ENCODE peak calls at places on chromosome 18, in eight cellular contexts. B is adrenal gland, X is stomach, C is ovary, D is spleen, M is GM12878, R is suprapubic skin, K is HepG2. G is an unnamed sample. For H3K36me3, the result is how much of the 10 kb centered on the place peaks cover.

GRCh38 chr18:56995579-56996194 is 151.2 kb upstream of the BOD1L2 start:
- DNase-seq in B (no peak), X (no peak), C (no peak), D (no peak), M (no peak), R (no peak), K (no peak), G (no peak)

GRCh38 chr18:8721716-8722115 is 16.4 kb downstream of the MTCL1 start:
- DNase-seq in B (no peak), X (no peak), C (no peak), D (no peak), M (no peak), R (no peak), K (peak), G (no peak)

GRCh38 chr18:26579941-26580618 is 31.7 kb upstream of the KCTD1 start:
- DNase-seq in B (no peak), X (peak), C (no peak), D (no peak), M (no peak), R (no peak), K (peak), G (peak)

GRCh38 chr18:21391074-21391673 is 149.1 kb downstream of the GREB1L start:
- DNase-seq in B (no peak), X (no peak), C (no peak), D (no peak), M (peak), R (no peak), K (no peak), G (no peak)

GRCh38 chr18:37778417-37779165 is 213.0 kb upstream of the CELF4 start:
- DNase-seq in B (peak), X (peak), C (no peak), D (peak), M (no peak), R (no peak), K (peak), G (peak)

GRCh38 chr18:58714259-58714658 is 43.0 kb downstream of the MALT1 start:
- DNase-seq in B (no peak), X (no peak), C (no peak), D (no peak), M (no peak), R (no peak), K (no peak), G (no peak)

GRCh38 chr18:48962857-48963554 is 12.2 kb upstream of the SMAD7 start:
- DNase-seq in B (no peak), X (no peak), C (no peak), D (no peak), M (no peak), R (no peak), K (no peak), G (no peak)

GRCh38 chr18:79392226-79392625 is 3.5 kb upstream of the NFATC1 start:
- DNase-seq in B (no peak), X (no peak), C (no peak), D (peak), M (no peak), R (no peak), K (no peak), G (no peak)

GRCh38 chr18:34548973-34549294 is 161.2 kb upstream of the DTNA start:
- DNase-seq in B (no peak), X (no peak), C (no peak), D (no peak), M (no peak), R (no peak), K (no peak), G (no peak)

GRCh38 chr18:51513525-51513924 is 316.0 kb upstream of the MEX3C start:
- DNase-seq in B (no peak), X (no peak), C (no peak), D (no peak), M (no peak), R (no peak), K (no peak), G (no peak)

GRCh38 chr18:13434854-13435253 is 216.3 kb downstream of the LDLRAD4 start:
- DNase-seq in B (no peak), X (no peak), C (no peak), D (no peak), M (no peak), R (no peak), K (no peak), G (no peak)

GRCh38 chr18:21629089-21629832 is 17.1 kb downstream of the SNRPD1 start:
- DNase-seq in B (no peak), X (no peak), C (no peak), D (no peak), M (peak), R (no peak), K (no peak), G (no peak)

GRCh38 chr18:7830468-7830867 is 263.4 kb downstream of the PTPRM start:
- DNase-seq in B (no peak), X (no peak), C (no peak), D (no peak), M (peak), R (no peak), K (no peak), G (no peak)

GRCh38 chr18:49813071-49813320 is 337 bp downstream of the ACAA2 start:
- DNase-seq in B (peak), X (peak), C (no peak), D (peak), M (no peak), R (no peak), K (peak), G (peak)

GRCh38 chr18:4207383-4207782 is 247.7 kb downstream of the DLGAP1 start:
- DNase-seq in B (no peak), X (no peak), C (no peak), D (no peak), M (no peak), R (no peak), K (no peak), G (no peak)

GRCh38 chr18:39564716-39565115 is 1999.1 kb upstream of the CELF4 start:
- DNase-seq in B (no peak), X (no peak), C (no peak), D (no peak), M (no peak), R (no peak), K (no peak), G (no peak)

GRCh38 chr18:6057604-6058003 is 162.3 kb upstream of the TMEM200C start:
- DNase-seq in B (no peak), X (no peak), C (no peak), D (no peak), M (no peak), R (no peak), K (no peak), G (no peak)

GRCh38 chr18:8341481-8342230 is 267.6 kb upstream of the RAB12 start:
- DNase-seq in B (no peak), X (peak), C (no peak), D (no peak), M (no peak), R (no peak), K (peak), G (peak)

GRCh38 chr18:8882632-8883408 is 177.5 kb downstream of the MTCL1 start:
- DNase-seq in B (no peak), X (no peak), C (no peak), D (no peak), M (no peak), R (no peak), K (peak), G (no peak)

GRCh38 chr18:44066541-44066940 is 614.1 kb upstream of the SETBP1 start:
- DNase-seq in B (no peak), X (no peak), C (no peak), D (no peak), M (no peak), R (no peak), K (no peak), G (no peak)

GRCh38 chr18:34661464-34662087 is 48.5 kb upstream of the DTNA start:
- DNase-seq in B (no peak), X (no peak), C (no peak), D (no peak), M (no peak), R (no peak), K (peak), G (no peak)

GRCh38 chr18:48099481-48100167 is 169.2 kb upstream of the SMAD2 start:
- DNase-seq in B (no peak), X (no peak), C (peak), D (peak), M (no peak), R (no peak), K (no peak), G (no peak)

GRCh38 chr18:70931942-70932814 is 643.3 kb downstream of the SOCS6 start:
- DNase-seq in B (no peak), X (no peak), C (no peak), D (no peak), M (no peak), R (no peak), K (peak), G (no peak)

GRCh38 chr18:56302161-56302560 is 336.2 kb downstream of the TXNL1 start:
- DNase-seq in B (no peak), X (no peak), C (no peak), D (no peak), M (no peak), R (no peak), K (no peak), G (no peak)

GRCh38 chr18:48342125-48342524 is 67.1 kb downstream of the ZBTB7C start:
- DNase-seq in B (peak), X (no peak), C (no peak), D (peak), M (no peak), R (no peak), K (no peak), G (no peak)

GRCh38 chr18:4453712-4454547 is 1.2 kb downstream of the DLGAP1 start:
- DNase-seq in B (no peak), X (no peak), C (no peak), D (peak), M (no peak), R (no peak), K (no peak), G (no peak)

GRCh38 chr18:21450913-21451312 is 149.6 kb downstream of the ESCO1 start:
- DNase-seq in B (no peak), X (no peak), C (no peak), D (no peak), M (no peak), R (no peak), K (no peak), G (no peak)

GRCh38 chr18:2994603-2995432 is 18.1 kb downstream of the LPIN2 start:
- DNase-seq in B (no peak), X (no peak), C (no peak), D (peak), M (no peak), R (no peak), K (no peak), G (no peak)

GRCh38 chr18:68532328-68532885 is 182.5 kb downstream of the TMX3 start:
- DNase-seq in B (no peak), X (no peak), C (no peak), D (no peak), M (no peak), R (no peak), K (no peak), G (no peak)

GRCh38 chr18:49112031-49112430 is 161.3 kb upstream of the SMAD7 start:
- DNase-seq in B (no peak), X (no peak), C (no peak), D (no peak), M (no peak), R (no peak), K (no peak), G (no peak)

GRCh38 chr18:43034683-43035500 is 80.6 kb downstream of the RIT2 start:
- DNase-seq in B (no peak), X (no peak), C (no peak), D (no peak), M (no peak), R (no peak), K (no peak), G (no peak)

GRCh38 chr18:44957440-44957839 is 276.8 kb downstream of the SETBP1 start:
- DNase-seq in B (no peak), X (no peak), C (no peak), D (no peak), M (no peak), R (no peak), K (no peak), G (no peak)

GRCh38 chr18:9925369-9925768 is 11.6 kb downstream of the VAPA start:
- DNase-seq in B (no peak), X (no peak), C (no peak), D (no peak), M (no peak), R (no peak), K (no peak), G (no peak)

GRCh38 chr18:25533088-25533676 is 181.2 kb upstream of the ZNF521 start:
- DNase-seq in B (no peak), X (no peak), C (no peak), D (no peak), M (no peak), R (no peak), K (no peak), G (no peak)

GRCh38 chr18:23158058-23158457 is 22.8 kb downstream of the CABLES1 start:
- DNase-seq in B (no peak), X (no peak), C (no peak), D (no peak), M (no peak), R (no peak), K (no peak), G (no peak)

GRCh38 chr18:57542126-57542525 is 44.4 kb downstream of the FECH start:
- DNase-seq in B (no peak), X (no peak), C (no peak), D (no peak), M (no peak), R (no peak), K (no peak), G (no peak)

GRCh38 chr18:58496231-58496630 is 132.7 kb downstream of the ALPK2 start:
- DNase-seq in B (no peak), X (no peak), C (no peak), D (no peak), M (no peak), R (no peak), K (no peak), G (no peak)

GRCh38 chr18:62672600-62672999 is 42.7 kb upstream of the PHLPP1 start:
- DNase-seq in B (no peak), X (no peak), C (no peak), D (no peak), M (no peak), R (no peak), K (peak), G (no peak)
- TF ChIP-seq CTCF in B (no peak), X (no peak), C (no peak), D (no peak), M (no peak), R (no peak), K (no peak), G (no peak)

GRCh38 chr18:11906926-11907874 is 917 bp downstream of the MPPE1 start:
- DNase-seq in B (no peak), X (no peak), C (no peak), D (no peak), M (no peak), R (no peak), K (no peak), G (no peak)

GRCh38 chr18:11909597-11910026 is 1.5 kb upstream of the MPPE1 start:
- DNase-seq in B (peak), X (no peak), C (no peak), D (no peak), M (no peak), R (no peak), K (peak), G (peak)

GRCh38 chr18:11906181-11906580 is 1.9 kb downstream of the MPPE1 start:
- DNase-seq in B (no peak), X (no peak), C (no peak), D (no peak), M (no peak), R (no peak), K (no peak), G (no peak)

GRCh38 chr18:11909081-11909410 is 929 bp upstream of the MPPE1 start:
- DNase-seq in B (no peak), X (no peak), C (no peak), D (no peak), M (no peak), R (no peak), K (no peak), G (no peak)

GRCh38 chr18:11908182-11909080 is at the start of gene MPPE1:
- DNase-seq in B (peak), X (peak), C (peak), D (peak), M (peak), R (peak), K (peak), G (peak)
- TF ChIP-seq POLR2A in B (peak), X (no peak), C (peak), D (peak), M (peak), R (peak), K (peak), G (peak)

DNA sequence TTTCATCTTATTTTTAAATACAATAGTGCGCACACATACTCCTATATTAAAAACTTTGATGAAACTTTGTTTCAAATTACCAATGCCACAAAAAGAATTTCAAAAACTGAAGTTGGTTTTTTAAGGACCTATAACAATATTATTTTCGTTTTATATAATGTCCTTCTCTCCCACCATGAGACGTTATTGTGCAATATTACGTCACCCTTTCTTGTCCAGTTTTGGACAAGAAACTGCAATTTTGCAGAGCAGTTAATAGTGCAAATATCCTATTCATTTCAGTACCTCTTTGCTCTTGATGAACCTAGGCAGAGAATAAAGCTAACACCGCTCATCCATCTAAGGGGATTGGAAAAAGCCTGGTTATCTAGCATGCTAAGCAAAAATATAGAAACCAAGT is 9.7 kb upstream of the ZNF516 start:
- DNase-seq in B (no peak), X (no peak), C (no peak), D (no peak), M (no peak), R (no peak), K (no peak), G (no peak)
- H3K36me3 ChIP-seq in B (under half), X (under half), C (under half), D (under half), M (under half), R (under half), K (under half), G (under half)

DNA sequence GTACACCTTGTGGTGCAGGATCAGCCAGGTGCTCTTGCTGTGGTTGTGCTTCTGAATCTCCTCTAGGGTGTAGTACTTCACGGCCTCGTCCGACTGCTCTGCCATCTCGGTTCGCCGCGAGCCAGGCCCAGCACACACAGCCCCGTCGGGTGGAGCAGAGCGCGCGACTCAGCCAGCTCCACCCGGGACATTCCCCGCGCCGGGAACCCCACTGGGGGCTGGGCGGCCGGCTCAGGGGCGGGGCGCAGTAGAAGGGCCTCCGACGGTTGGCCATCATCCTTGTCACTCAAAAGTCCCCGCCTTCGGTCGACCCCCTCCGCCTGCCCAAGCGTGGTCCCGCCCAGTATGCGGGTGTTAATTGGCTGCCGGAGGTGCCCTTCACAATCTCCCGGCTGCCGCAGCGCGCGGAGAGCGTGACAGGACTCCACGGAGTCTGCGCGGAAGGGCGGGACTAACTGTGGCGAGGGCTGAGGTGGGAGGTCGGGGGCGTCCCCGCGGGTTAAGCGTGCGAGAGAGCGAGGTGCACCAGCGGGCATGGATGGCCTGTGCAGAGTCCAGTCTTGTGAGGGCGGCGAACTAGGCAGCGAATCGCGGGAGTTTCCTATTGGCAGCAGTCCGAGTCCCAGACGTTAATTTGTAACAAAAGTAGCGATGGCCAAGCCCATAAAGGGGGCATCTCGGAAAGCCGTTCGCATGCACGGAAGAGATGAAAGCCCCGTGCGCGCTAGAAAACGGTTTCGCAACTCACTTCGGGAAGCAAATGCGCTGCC is at the start of gene CYB5A:
- DNase-seq in B (peak), X (peak), C (peak), D (peak), M (peak), R (peak), K (peak), G (peak)
- TF ChIP-seq CTCF in B (no peak), X (no peak), C (no peak), D (no peak), M (no peak), R (no peak), K (peak), G (no peak)